ENCODE peak calls at places on chromosomes 6 and 20, in four cellular contexts. One of them, this sample, is unnamed.
A peak's percentile ranks its signal among the peaks of the same experiment; 100 is the strongest.

GRCh38 chr6:167791036-167791779 is 35.5 kb upstream of the AFDN start:
- DNase-seq in activated CD4-positive, alpha-beta T cell treated with anti-CD3 and anti-CD28 coated beads for 24 hours: no peak
- DNase-seq in AG08395: no peak
- DNase-seq in HTR-8/SVneo: peak; percentile 13
- DNase-seq in this sample: peak; percentile 8

GRCh38 chr6:79570129-79570801 is 33.0 kb upstream of the LCA5 start:
- DNase-seq in HTR-8/SVneo: no peak
- DNase-seq in AG08395: no peak
- DNase-seq in activated CD4-positive, alpha-beta T cell treated with anti-CD3 and anti-CD28 coated beads for 24 hours: no peak
- DNase-seq in this sample: peak; percentile 43

GRCh38 chr20:47334022-47334551 is 22.4 kb downstream of the ZMYND8 start:
- DNase-seq in HTR-8/SVneo: peak; percentile 95
- DNase-seq in activated CD4-positive, alpha-beta T cell treated with anti-CD3 and anti-CD28 coated beads for 24 hours: no peak
- DNase-seq in AG08395: peak; percentile 69
- DNase-seq in this sample: peak; percentile 98

GRCh38 chr20:25057234-25058050 is 497 bp downstream of the ACSS1 start:
- DNase-seq in activated CD4-positive, alpha-beta T cell treated with anti-CD3 and anti-CD28 coated beads for 24 hours: peak; percentile 59
- DNase-seq in AG08395: peak; percentile 63
- DNase-seq in HTR-8/SVneo: peak; percentile 52
- DNase-seq in this sample: peak; percentile 62

GRCh38 chr20:15700147-15700765 is 873.0 kb downstream of the KIF16B start:
- DNase-seq in AG08395: peak; percentile 10
- DNase-seq in activated CD4-positive, alpha-beta T cell treated with anti-CD3 and anti-CD28 coated beads for 24 hours: no peak
- DNase-seq in HTR-8/SVneo: no peak
- DNase-seq in this sample: peak; percentile 14

GRCh38 chr20:50333856-50334255 is 143.2 kb downstream of the CEBPB start:
- DNase-seq in HTR-8/SVneo: peak; percentile 79
- DNase-seq in activated CD4-positive, alpha-beta T cell treated with anti-CD3 and anti-CD28 coated beads for 24 hours: no peak
- DNase-seq in AG08395: peak; percentile 73
- DNase-seq in this sample: no peak

GRCh38 chr6:155038104-155038503 is 43.0 kb downstream of the TIAM2 start:
- DNase-seq in AG08395: no peak
- DNase-seq in HTR-8/SVneo: no peak
- DNase-seq in activated CD4-positive, alpha-beta T cell treated with anti-CD3 and anti-CD28 coated beads for 24 hours: no peak
- DNase-seq in this sample: no peak

GRCh38 chr20:44805991-44806729 is 4.2 kb downstream of the RIMS4 start:
- DNase-seq in activated CD4-positive, alpha-beta T cell treated with anti-CD3 and anti-CD28 coated beads for 24 hours: no peak
- DNase-seq in HTR-8/SVneo: peak; percentile 86
- DNase-seq in AG08395: peak; percentile 38
- DNase-seq in this sample: peak; percentile 26

GRCh38 chr6:84791233-84791632 is 26.8 kb upstream of the TBX18 start:
- DNase-seq in AG08395: peak; percentile 50
- DNase-seq in activated CD4-positive, alpha-beta T cell treated with anti-CD3 and anti-CD28 coated beads for 24 hours: no peak
- DNase-seq in HTR-8/SVneo: no peak
- DNase-seq in this sample: peak; percentile 60

GRCh38 chr20:24376523-24377085 is 92.8 kb upstream of the SYNDIG1 start:
- DNase-seq in HTR-8/SVneo: no peak
- DNase-seq in AG08395: peak; percentile 20
- DNase-seq in activated CD4-positive, alpha-beta T cell treated with anti-CD3 and anti-CD28 coated beads for 24 hours: no peak
- DNase-seq in this sample: no peak

GRCh38 chr6:34657037-34657306 is 39.6 kb downstream of the ILRUN start:
- DNase-seq in AG08395: peak; percentile 64
- DNase-seq in HTR-8/SVneo: no peak
- DNase-seq in activated CD4-positive, alpha-beta T cell treated with anti-CD3 and anti-CD28 coated beads for 24 hours: no peak
- DNase-seq in this sample: no peak

GRCh38 chr6:153538491-153538890 is 407.4 kb upstream of the RGS17 start:
- DNase-seq in AG08395: no peak
- DNase-seq in HTR-8/SVneo: peak; percentile 2
- DNase-seq in activated CD4-positive, alpha-beta T cell treated with anti-CD3 and anti-CD28 coated beads for 24 hours: no peak
- DNase-seq in this sample: no peak

GRCh38 chr6:68087399-68088133 is 547.5 kb upstream of the ADGRB3 start:
- DNase-seq in AG08395: no peak
- DNase-seq in HTR-8/SVneo: no peak
- DNase-seq in activated CD4-positive, alpha-beta T cell treated with anti-CD3 and anti-CD28 coated beads for 24 hours: no peak
- DNase-seq in this sample: no peak

GRCh38 chr20:35901678-35902544 is 52.4 kb downstream of the SCAND1 start:
- DNase-seq in HTR-8/SVneo: peak; percentile 66
- DNase-seq in activated CD4-positive, alpha-beta T cell treated with anti-CD3 and anti-CD28 coated beads for 24 hours: no peak
- DNase-seq in AG08395: peak; percentile 94
- DNase-seq in this sample: peak; percentile 88

GRCh38 chr20:63106765-63107448 is 100.1 kb upstream of the BHLHE23 start:
- DNase-seq in activated CD4-positive, alpha-beta T cell treated with anti-CD3 and anti-CD28 coated beads for 24 hours: no peak
- DNase-seq in HTR-8/SVneo: no peak
- DNase-seq in AG08395: no peak
- DNase-seq in this sample: no peak

GRCh38 chr6:38220069-38220723 is 400.7 kb downstream of the ZFAND3 start:
- DNase-seq in AG08395: no peak
- DNase-seq in activated CD4-positive, alpha-beta T cell treated with anti-CD3 and anti-CD28 coated beads for 24 hours: no peak
- DNase-seq in HTR-8/SVneo: no peak
- DNase-seq in this sample: no peak

GRCh38 chr20:1171461-1172093 is 13.2 kb downstream of the TMEM74B start:
- DNase-seq in HTR-8/SVneo: peak; percentile 38
- DNase-seq in activated CD4-positive, alpha-beta T cell treated with anti-CD3 and anti-CD28 coated beads for 24 hours: no peak
- DNase-seq in AG08395: peak; percentile 43
- DNase-seq in this sample: peak; percentile 34

GRCh38 chr6:143339223-143339622 is 111.3 kb downstream of the ADAT2 start:
- DNase-seq in HTR-8/SVneo: no peak
- DNase-seq in activated CD4-positive, alpha-beta T cell treated with anti-CD3 and anti-CD28 coated beads for 24 hours: no peak
- DNase-seq in AG08395: no peak
- DNase-seq in this sample: no peak

GRCh38 chr6:142879527-142879926 is 65.4 kb downstream of the HIVEP2 start:
- DNase-seq in AG08395: no peak
- DNase-seq in HTR-8/SVneo: no peak
- DNase-seq in activated CD4-positive, alpha-beta T cell treated with anti-CD3 and anti-CD28 coated beads for 24 hours: no peak
- DNase-seq in this sample: no peak

GRCh38 chr20:55205684-55206083 is 730.3 kb downstream of the DOK5 start:
- DNase-seq in AG08395: no peak
- DNase-seq in HTR-8/SVneo: no peak
- DNase-seq in activated CD4-positive, alpha-beta T cell treated with anti-CD3 and anti-CD28 coated beads for 24 hours: no peak
- DNase-seq in this sample: no peak

GRCh38 chr20:19644085-19644484 is 114.0 kb upstream of the RIN2 start:
- DNase-seq in HTR-8/SVneo: no peak
- DNase-seq in AG08395: no peak
- DNase-seq in activated CD4-positive, alpha-beta T cell treated with anti-CD3 and anti-CD28 coated beads for 24 hours: no peak
- DNase-seq in this sample: no peak

This sample was measured in EL.